ENCODE peak calls at places on chromosome 16, in nine cellular contexts. W is brain pericyte; B is body of pancreas; N is mesendoderm; K is SK-N-DZ; O is NCI-H2171 treated with DMSO at 0.1 percent for 48 hours; H is fibroblast of mammary gland; S is heart left ventricle; V is stimulated activated CD4-positive, alpha-beta T cell treated with anti-CD3 and anti-CD28 coated beads, Interleukin-4, amount 100 ng/mL, for 4 hours. R is an unnamed sample.

GRCh38 chr16:80105160-80105559 is 435.6 kb upstream of the DYNLRB2 start:
- DNase-seq in H (peak; percentile 9), S (no peak), V (no peak), K (no peak), B (no peak), O (no peak), N (no peak), W (no peak), R (no peak)

GRCh38 chr16:12453832-12454231 is 349.9 kb downstream of the CPPED1 start:
- DNase-seq in V (no peak), N (no peak), B (no peak), O (no peak), H (no peak), S (no peak), W (no peak), K (no peak), R (no peak)

GRCh38 chr16:364595-365491 is 5.5 kb downstream of the MRPL28 start:
- DNase-seq in V (no peak), N (no peak), W (no peak), B (no peak), H (no peak), O (no peak), K (no peak), S (no peak), R (no peak)

GRCh38 chr16:86671486-86672214 is 93.3 kb downstream of the FOXL1 start:
- DNase-seq in W (no peak), V (no peak), N (no peak), O (no peak), B (no peak), H (no peak), S (no peak), K (no peak), R (no peak)

GRCh38 chr16:3879887-3880564 is 487 bp downstream of the CREBBP start:
- DNase-seq in V (peak; percentile 71), S (peak; percentile 84), H (peak; percentile 45), W (no peak), B (peak; percentile 78), O (peak; percentile 16), K (peak; percentile 43), N (peak; percentile 54), R (no peak)

GRCh38 chr16:88373927-88374492 is 8.7 kb upstream of the ZNF469 start:
- DNase-seq in B (no peak), N (no peak), O (no peak), K (no peak), S (no peak), W (no peak), H (no peak), V (no peak), R (no peak)

GRCh38 chr16:51884773-51885172 is 662.2 kb downstream of the TOX3 start:
- DNase-seq in V (no peak), B (no peak), K (no peak), W (no peak), S (no peak), N (no peak), O (no peak), H (no peak), R (no peak)

GRCh38 chr16:89828199-89828869 is at the start of gene SPIRE2:
- DNase-seq in B (peak; percentile 79), H (peak; percentile 57), O (peak; percentile 26), K (peak; percentile 56), W (no peak), N (peak; percentile 83), S (peak; percentile 82), V (peak; percentile 67), R (no peak)

GRCh38 chr16:49827806-49828428 is 28.0 kb downstream of the ZNF423 start:
- DNase-seq in B (no peak), O (no peak), K (no peak), H (no peak), N (no peak), W (no peak), V (no peak), S (no peak), R (no peak)

GRCh38 chr16:86371083-86371803 is 139.1 kb upstream of the FOXF1 start:
- DNase-seq in K (no peak), S (no peak), H (no peak), W (no peak), O (no peak), B (no peak), V (no peak), N (no peak), R (no peak)

GRCh38 chr16:85520853-85521736 is 92.0 kb upstream of the GSE1 start:
- DNase-seq in S (no peak), H (no peak), B (peak; percentile 95), O (no peak), V (no peak), W (no peak), K (no peak), N (no peak), R (no peak)

GRCh38 chr16:53695070-53695469 is 8.6 kb downstream of the RPGRIP1L start:
- DNase-seq in W (no peak), S (no peak), B (no peak), O (no peak), H (peak; percentile 95), K (no peak), N (no peak), V (no peak), R (no peak)

GRCh38 chr16:84464116-84464515 is 40.3 kb downstream of the MEAK7 start:
- DNase-seq in S (no peak), O (no peak), N (no peak), B (peak; percentile 2), W (no peak), K (no peak), H (no peak), V (no peak), R (no peak)

GRCh38 chr16:87203060-87203656 is 114.0 kb downstream of the C16orf95 start:
- DNase-seq in S (peak; percentile 62), H (peak; percentile 81), O (no peak), K (peak; percentile 60), N (peak; percentile 86), B (peak; percentile 49), W (peak; percentile 75), V (peak; percentile 42), R (no peak)

GRCh38 chr16:609316-609715 is 19.4 kb downstream of the RAB40C start:
- DNase-seq in O (no peak), B (no peak), H (no peak), V (no peak), K (no peak), S (no peak), N (no peak), W (no peak), R (no peak)

GRCh38 chr16:66107661-66108060 is 258.8 kb upstream of the CDH5 start:
- DNase-seq in V (no peak), K (no peak), W (no peak), S (no peak), H (peak; percentile 93), N (no peak), B (no peak), O (no peak), R (no peak)

GRCh38 chr16:61148930-61149329 is 887.3 kb downstream of the CDH8 start:
- DNase-seq in S (no peak), V (no peak), B (no peak), K (no peak), H (no peak), W (no peak), N (peak; percentile 38), O (peak; percentile 11), R (no peak)

GRCh38 chr16:81189100-81189664 is 49.3 kb upstream of the BCO1 start:
- DNase-seq in V (no peak), S (peak; percentile 89), N (no peak), B (peak; percentile 61), K (no peak), O (no peak), H (peak; percentile 78), W (no peak), R (no peak)

GRCh38 chr16:47713225-47713595 is 252.1 kb downstream of the PHKB start:
- DNase-seq in W (no peak), H (peak; percentile 96), O (no peak), V (no peak), K (no peak), S (no peak), B (no peak), N (no peak), R (no peak)

GRCh38 chr16:73743665-73744496 is 552.7 kb upstream of the PSMD7 start:
- DNase-seq in K (peak; percentile 89), O (no peak), N (peak; percentile 37), W (no peak), H (no peak), B (no peak), S (no peak), V (no peak), R (no peak)

GRCh38 chr16:48365601-48366164 is 19.5 kb downstream of the SIAH1 start:
- DNase-seq in V (peak; percentile 73), N (peak; percentile 97), K (peak; percentile 76), O (peak; percentile 80), S (peak; percentile 93), W (peak; percentile 20), H (peak; percentile 87), B (peak; percentile 89), R (peak; percentile 62)

GRCh38 chr16:86885139-86885538 is 306.8 kb downstream of the FOXL1 start:
- DNase-seq in H (no peak), W (no peak), O (no peak), V (no peak), K (no peak), S (no peak), N (no peak), B (no peak), R (no peak)

GRCh38 chr16:67764153-67764552 is 42.2 kb downstream of the RANBP10 start:
- DNase-seq in O (no peak), N (no peak), V (no peak), S (no peak), W (no peak), K (no peak), B (no peak), H (no peak), R (no peak)

GRCh38 chr16:7839568-7839967 is 506.9 kb downstream of the RBFOX1 start:
- DNase-seq in N (peak; percentile 23), V (no peak), B (no peak), K (no peak), S (no peak), O (no peak), H (no peak), W (no peak), R (no peak)

GRCh38 chr16:76583466-76583865 is 306.3 kb downstream of the CNTNAP4 start:
- DNase-seq in N (no peak), K (peak; percentile 81), B (peak; percentile 16), H (peak; percentile 27), W (no peak), V (no peak), S (peak; percentile 33), O (peak; percentile 97), R (peak; percentile 94)

GRCh38 chr16:53886482-53887378 is 182.8 kb downstream of the FTO start:
- DNase-seq in B (no peak), V (no peak), W (no peak), O (no peak), K (no peak), S (no peak), H (no peak), N (no peak), R (no peak)

GRCh38 chr16:4882261-4882632 is 35.0 kb downstream of the UBN1 start:
- DNase-seq in K (no peak), N (no peak), B (no peak), O (peak; percentile 58), H (peak; percentile 23), W (no peak), S (no peak), V (no peak), R (peak; percentile 47)

GRCh38 chr16:30934827-30935557 is 11.6 kb downstream of the FBXL19 start:
- DNase-seq in O (no peak), B (peak; percentile 52), V (no peak), N (peak; percentile 87), H (peak; percentile 64), K (no peak), W (no peak), S (no peak), R (no peak)

GRCh38 chr16:70252355-70252988 is 732 bp upstream of the EXOSC6 start:
- DNase-seq in N (peak; percentile 60), S (no peak), H (peak; percentile 28), K (peak; percentile 32), V (no peak), B (no peak), W (no peak), O (no peak), R (no peak)

GRCh38 chr16:85856054-85856453 is 42.9 kb upstream of the IRF8 start:
- DNase-seq in N (no peak), K (no peak), B (no peak), S (no peak), O (no peak), W (no peak), V (no peak), H (no peak), R (no peak)

GRCh38 chr16:64952177-64952576 is 169.7 kb downstream of the CDH11 start:
- DNase-seq in B (no peak), K (no peak), S (no peak), W (peak; percentile 87), V (no peak), H (peak; percentile 91), O (no peak), N (no peak), R (no peak)